ENCODE peak calls at places on chromosomes 11 and 22, in eight cellular contexts. P is IMR-90; N is coronary artery; K is heart left ventricle; M is CD4-positive, alpha-beta T cell; F is lower lobe of right lung; B is esophagus squamous epithelium; H is cardiac muscle cell. I is an unnamed sample.

GRCh38 chr22:42910221-42910942 is 53.3 kb upstream of the ARFGAP3 start:
- DNase-seq in P (no peak), N (no peak), K (peak), M (no peak), F (peak), B (no peak), H (no peak), I (no peak)

GRCh38 chr11:26698224-26698623 is 23.6 kb downstream of the SLC5A12 start:
- DNase-seq in P (no peak), N (no peak), K (no peak), M (no peak), F (no peak), B (no peak), H (no peak), I (no peak)

GRCh38 chr11:82732734-82733443 is 775 bp downstream of the FAM181B start:
- DNase-seq in P (no peak), N (no peak), K (peak), M (peak), F (no peak), B (no peak), H (no peak), I (peak)

GRCh38 chr11:10109836-10110235 is 184.2 kb downstream of the SBF2 start:
- DNase-seq in P (peak), N (no peak), K (no peak), M (no peak), F (no peak), B (no peak), H (peak), I (no peak)

GRCh38 chr11:87331273-87331672 is 293.5 kb downstream of the TMEM135 start:
- DNase-seq in P (no peak), N (no peak), K (no peak), M (no peak), F (no peak), B (no peak), H (no peak), I (no peak)

GRCh38 chr11:91163619-91164451 is 941.0 kb upstream of the CHORDC1 start:
- DNase-seq in P (peak), N (no peak), K (no peak), M (no peak), F (peak), B (no peak), H (peak), I (no peak)

GRCh38 chr11:15101072-15101701 is 13.5 kb upstream of the INSC start:
- DNase-seq in P (peak), N (no peak), K (peak), M (peak), F (peak), B (no peak), H (peak), I (peak)

GRCh38 chr11:62875698-62876483 is 4.8 kb upstream of the SLC3A2 start:
- DNase-seq in P (no peak), N (no peak), K (no peak), M (no peak), F (peak), B (no peak), H (no peak), I (no peak)

GRCh38 chr11:41003339-41003992 is 456.0 kb downstream of the LRRC4C start:
- DNase-seq in P (no peak), N (no peak), K (no peak), M (no peak), F (no peak), B (no peak), H (no peak), I (no peak)

GRCh38 chr11:70880416-70880815 is 372.0 kb downstream of the SHANK2 start:
- DNase-seq in P (no peak), N (no peak), K (no peak), M (no peak), F (no peak), B (no peak), H (no peak), I (no peak)

GRCh38 chr11:86547727-86548126 is 124.7 kb downstream of the ME3 start:
- DNase-seq in P (no peak), N (no peak), K (no peak), M (no peak), F (no peak), B (no peak), H (peak), I (no peak)

GRCh38 chr22:39384750-39385480 is 14.7 kb upstream of the TAB1 start:
- DNase-seq in P (peak), N (no peak), K (no peak), M (no peak), F (no peak), B (no peak), H (peak), I (no peak)

GRCh38 chr11:131888230-131888826 is 517.9 kb downstream of the NTM start:
- DNase-seq in P (peak), N (no peak), K (no peak), M (no peak), F (no peak), B (no peak), H (peak), I (no peak)

GRCh38 chr22:26894766-26895485 is 237.5 kb downstream of the MIAT start:
- DNase-seq in P (peak), N (peak), K (no peak), M (no peak), F (no peak), B (no peak), H (peak), I (no peak)

GRCh38 chr11:65438257-65439151 is 15.9 kb downstream of the NEAT1 start:
- DNase-seq in P (peak), N (no peak), K (no peak), M (no peak), F (no peak), B (no peak), H (no peak), I (no peak)

GRCh38 chr11:12455938-12456337 is 78.6 kb downstream of the PARVA start:
- DNase-seq in P (peak), N (no peak), K (no peak), M (no peak), F (no peak), B (no peak), H (peak), I (no peak)

GRCh38 chr22:26981111-26981510 is 323.7 kb downstream of the MIAT start:
- DNase-seq in P (no peak), N (no peak), K (no peak), M (no peak), F (no peak), B (no peak), H (no peak), I (no peak)

GRCh38 chr11:12963789-12964536 is 45.2 kb upstream of the RASSF10 start:
- DNase-seq in P (peak), N (no peak), K (peak), M (peak), F (peak), B (no peak), H (peak), I (peak)

GRCh38 chr11:104564921-104565580 is 333.2 kb downstream of the CASP12 start:
- DNase-seq in P (no peak), N (no peak), K (peak), M (no peak), F (no peak), B (no peak), H (no peak), I (no peak)

GRCh38 chr22:27314276-27314807 is 487.2 kb downstream of the MN1 start:
- DNase-seq in P (no peak), N (no peak), K (no peak), M (no peak), F (no peak), B (no peak), H (no peak), I (no peak)

GRCh38 chr11:13717331-13717730 is 48.9 kb downstream of the FAR1 start:
- DNase-seq in P (peak), N (no peak), K (no peak), M (no peak), F (no peak), B (no peak), H (peak), I (no peak)

GRCh38 chr11:35144103-35144741 is 5.3 kb downstream of the CD44 start:
- DNase-seq in P (peak), N (no peak), K (no peak), M (peak), F (no peak), B (no peak), H (peak), I (no peak)

GRCh38 chr11:133982901-133983300 is 26.1 kb upstream of the IGSF9B start:
- DNase-seq in P (no peak), N (no peak), K (no peak), M (no peak), F (no peak), B (no peak), H (no peak), I (no peak)

GRCh38 chr11:66668653-66669430 is 8.8 kb downstream of the RBM4B start:
- DNase-seq in P (no peak), N (peak), K (no peak), M (peak), F (no peak), B (no peak), H (no peak), I (no peak)

GRCh38 chr11:73958521-73959141 is 7.8 kb downstream of the DNAJB13 start:
- DNase-seq in P (no peak), N (no peak), K (no peak), M (no peak), F (no peak), B (no peak), H (no peak), I (no peak)

GRCh38 chr11:73962097-73962705 is 11.4 kb downstream of the DNAJB13 start:
- DNase-seq in P (no peak), N (no peak), K (no peak), M (no peak), F (no peak), B (no peak), H (no peak), I (peak)

GRCh38 chr11:73961321-73961720 is 10.5 kb downstream of the DNAJB13 start:
- DNase-seq in P (peak), N (no peak), K (no peak), M (no peak), F (no peak), B (no peak), H (no peak), I (no peak)

GRCh38 chr11:73957654-73958361 is 7.0 kb downstream of the DNAJB13 start:
- DNase-seq in P (no peak), N (no peak), K (no peak), M (no peak), F (no peak), B (no peak), H (no peak), I (no peak)

GRCh38 chr11:73956876-73957653 is 6.2 kb downstream of the DNAJB13 start:
- DNase-seq in P (no peak), N (no peak), K (no peak), M (no peak), F (no peak), B (no peak), H (no peak), I (peak)
- TF ChIP-seq CTCF in P (no peak), N (no peak), K (no peak), M (no peak), F (no peak), B (no peak), H (no peak), I (no peak)

GRCh38 chr11:117201516-117201866 is 2.3 kb downstream of the TAGLN start:
- DNase-seq in P (no peak), N (no peak), K (no peak), M (no peak), F (no peak), B (no peak), H (peak), I (no peak)
- H3K27ac ChIP-seq in P (peak), N (peak), K (peak), M (no peak), F (peak), B (peak), H (no peak), I (peak)

GRCh38 chr11:93568726-93569125 is 25.5 kb upstream of the SMCO4 start:
- DNase-seq in P (no peak), N (no peak), K (no peak), M (no peak), F (no peak), B (no peak), H (no peak), I (no peak)

GRCh38 chr11:93567406-93567819 is 24.2 kb upstream of the SMCO4 start:
- DNase-seq in P (no peak), N (peak), K (peak), M (no peak), F (no peak), B (no peak), H (peak), I (peak)

GRCh38 chr11:93560534-93560933 is 17.3 kb upstream of the SMCO4 start:
- DNase-seq in P (no peak), N (no peak), K (no peak), M (no peak), F (no peak), B (no peak), H (no peak), I (no peak)

GRCh38 chr11:93563857-93564256 is 20.7 kb upstream of the SMCO4 start:
- DNase-seq in P (no peak), N (no peak), K (no peak), M (no peak), F (no peak), B (no peak), H (no peak), I (no peak)

GRCh38 chr11:93564895-93565294 is 21.7 kb upstream of the SMCO4 start:
- DNase-seq in P (no peak), N (no peak), K (no peak), M (no peak), F (no peak), B (no peak), H (no peak), I (no peak)
- TF ChIP-seq CTCF in P (no peak), N (no peak), K (no peak), M (no peak), F (no peak), B (no peak), H (no peak), I (no peak)

DNA sequence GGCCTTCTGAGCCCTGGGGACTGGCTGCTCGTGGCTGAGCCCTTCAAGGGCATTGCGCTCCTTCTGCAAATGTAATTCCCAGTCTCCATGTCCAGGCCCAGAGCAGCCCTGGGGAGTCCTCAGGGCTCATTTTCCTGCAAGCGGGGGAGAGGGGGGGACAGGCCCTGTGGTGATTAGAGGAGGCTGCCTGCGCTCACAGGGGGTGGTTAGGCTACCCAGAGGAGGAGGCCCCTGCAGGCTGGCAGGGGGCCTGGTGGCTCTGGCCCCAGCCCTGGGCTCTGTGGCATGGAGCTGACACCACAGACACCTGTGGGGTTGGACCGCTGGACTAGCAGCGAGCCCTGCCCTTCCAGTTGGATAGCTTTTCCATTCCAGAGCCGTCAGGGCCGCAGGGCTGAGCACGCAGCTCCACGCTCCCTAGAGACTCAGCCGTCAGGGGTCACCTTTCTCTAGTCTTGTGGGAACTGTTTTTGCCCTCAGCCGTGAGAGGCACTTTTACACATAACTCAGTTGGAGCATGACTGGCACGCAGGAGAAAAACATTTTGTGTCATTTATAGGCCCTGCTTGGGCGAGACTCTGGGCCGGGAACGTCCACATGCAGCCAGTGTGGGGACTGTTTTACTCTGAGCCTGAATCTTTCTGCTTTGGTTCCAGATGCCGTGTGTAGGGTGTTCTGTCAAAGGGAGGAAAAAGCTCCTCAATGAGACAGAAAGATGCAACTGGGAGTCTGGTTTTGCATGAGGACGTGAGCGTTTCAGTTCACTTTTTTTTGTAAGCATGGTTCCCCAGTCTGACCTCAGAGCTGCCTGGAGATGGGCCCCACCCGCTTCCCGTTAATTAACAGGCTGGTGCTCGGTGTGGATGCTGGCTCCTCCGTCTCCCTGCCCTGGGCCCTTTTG is 58.1 kb downstream of the LRP5 start:
- DNase-seq in P (no peak), N (peak), K (peak), M (no peak), F (peak), B (no peak), H (no peak), I (no peak)
- H3K27ac ChIP-seq in P (no peak), N (peak), K (peak), M (no peak), F (peak), B (peak), H (peak), I (peak)

GRCh38 chr22:31153357-31153756 is 6.6 kb upstream of the RNF185 start:
- DNase-seq in P (no peak), N (no peak), K (no peak), M (no peak), F (no peak), B (no peak), H (no peak), I (no peak)

GRCh38 chr22:31151872-31152271 is 8.1 kb upstream of the RNF185 start:
- DNase-seq in P (no peak), N (no peak), K (no peak), M (no peak), F (no peak), B (no peak), H (no peak), I (no peak)

GRCh38 chr22:31148953-31149627 is 8.8 kb upstream of the PLA2G3 start:
- DNase-seq in P (peak), N (peak), K (peak), M (no peak), F (peak), B (no peak), H (peak), I (peak)

GRCh38 chr22:31148516-31148915 is 8.2 kb upstream of the PLA2G3 start:
- DNase-seq in P (peak), N (no peak), K (peak), M (no peak), F (no peak), B (no peak), H (peak), I (no peak)

GRCh38 chr22:31150615-31151014 is 9.4 kb upstream of the RNF185 start:
- DNase-seq in P (no peak), N (no peak), K (no peak), M (no peak), F (no peak), B (no peak), H (no peak), I (no peak)
- TF ChIP-seq CTCF in P (peak), N (no peak), K (no peak), M (no peak), F (no peak), B (no peak), H (peak), I (peak)

GRCh38 chr22:23519442-23520177 is 60.5 kb downstream of the IGLL1 start:
- DNase-seq in P (no peak), N (no peak), K (peak), M (no peak), F (peak), B (no peak), H (no peak), I (no peak)
- H3K27ac ChIP-seq in P (no peak), N (peak), K (no peak), M (no peak), F (no peak), B (no peak), H (peak), I (no peak)

DNA sequence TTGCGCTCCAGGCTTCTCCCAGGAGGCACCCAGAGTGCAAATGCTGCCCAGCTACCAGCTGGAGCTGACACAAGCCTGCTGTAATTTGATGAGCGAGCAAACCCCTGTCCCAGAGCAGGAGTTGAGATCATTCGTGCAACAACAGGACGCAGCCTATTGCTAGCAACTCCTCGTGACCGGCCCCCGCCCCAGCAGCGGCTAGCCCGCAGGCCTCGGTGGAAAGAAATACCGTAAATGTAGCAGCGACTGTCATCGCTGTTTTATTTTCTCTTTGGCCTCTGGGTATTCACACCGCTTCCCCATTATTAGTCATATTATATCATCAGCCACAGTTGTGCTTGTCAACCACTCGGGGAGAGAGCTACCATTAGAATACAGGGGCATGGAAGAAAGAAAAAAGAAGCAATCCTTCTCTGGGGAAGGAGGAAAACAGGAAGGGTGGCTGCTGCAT is 59.2 kb upstream of the ATXN10 start:
- DNase-seq in P (peak), N (no peak), K (peak), M (no peak), F (peak), B (peak), H (peak), I (no peak)
- TF ChIP-seq CTCF in P (no peak), N (no peak), K (no peak), M (no peak), F (no peak), B (no peak), H (no peak), I (no peak)

GRCh38 chr11:75342966-75343870 is 8.2 kb downstream of the ARRB1 start:
- DNase-seq in P (peak), N (peak), K (peak), M (no peak), F (peak), B (no peak), H (peak), I (no peak)

GRCh38 chr11:75344186-75344585 is 7.3 kb downstream of the ARRB1 start:
- DNase-seq in P (no peak), N (peak), K (peak), M (no peak), F (no peak), B (no peak), H (no peak), I (no peak)

GRCh38 chr11:75341583-75341982 is 9.9 kb downstream of the ARRB1 start:
- DNase-seq in P (no peak), N (peak), K (peak), M (no peak), F (no peak), B (no peak), H (peak), I (no peak)

GRCh38 chr11:75339685-75340409 is 11.6 kb downstream of the ARRB1 start:
- DNase-seq in P (no peak), N (peak), K (peak), M (no peak), F (no peak), B (no peak), H (no peak), I (no peak)

GRCh38 chr11:75342231-75342918 is 9.1 kb downstream of the ARRB1 start:
- DNase-seq in P (no peak), N (peak), K (peak), M (no peak), F (no peak), B (no peak), H (no peak), I (peak)
- H3K27ac ChIP-seq in P (no peak), N (peak), K (peak), M (peak), F (peak), B (peak), H (no peak), I (peak)

GRCh38 chr22:50688448-50688847 is 15.8 kb downstream of the SHANK3 start:
- DNase-seq in P (no peak), N (peak), K (no peak), M (peak), F (no peak), B (no peak), H (no peak), I (peak)

GRCh38 chr22:50694099-50694498 is 21.5 kb downstream of the SHANK3 start:
- DNase-seq in P (peak), N (no peak), K (no peak), M (no peak), F (no peak), B (no peak), H (peak), I (no peak)

GRCh38 chr22:50694766-50695420 is 22.3 kb downstream of the SHANK3 start:
- DNase-seq in P (no peak), N (no peak), K (peak), M (no peak), F (peak), B (no peak), H (no peak), I (peak)

GRCh38 chr22:50693462-50693861 is 20.8 kb downstream of the SHANK3 start:
- DNase-seq in P (no peak), N (no peak), K (no peak), M (no peak), F (no peak), B (no peak), H (no peak), I (no peak)

GRCh38 chr22:50691521-50691920 is 18.9 kb downstream of the SHANK3 start:
- DNase-seq in P (peak), N (no peak), K (no peak), M (peak), F (no peak), B (no peak), H (peak), I (peak)
- TF ChIP-seq CTCF in P (peak), N (no peak), K (peak), M (peak), F (peak), B (peak), H (peak), I (peak)

GRCh38 chr22:38250642-38251354 is 22.0 kb downstream of the TMEM184B start:
- DNase-seq in P (no peak), N (no peak), K (no peak), M (no peak), F (no peak), B (no peak), H (no peak), I (no peak)
- H3K27ac ChIP-seq in P (no peak), N (peak), K (no peak), M (no peak), F (no peak), B (peak), H (peak), I (peak)

I was measured in dorsolateral prefrontal cortex.